ENCODE peak calls at places on chromosomes 1 and 21, in six cellular contexts. One of them, this sample, is unnamed.

GRCh38 chr1:22349302-22350043 is 102.2 kb upstream of the ZBTB40 start:
- DNase-seq in H54: no peak
- DNase-seq in amniotic stem cell: no peak
- DNase-seq in left lung: no peak
- DNase-seq in cardiac fibroblast: no peak
- DNase-seq in midbrain: no peak
- DNase-seq in this sample: no peak

GRCh38 chr1:153627797-153628626 is at the start of gene S100A1:
- DNase-seq in H54: no peak
- DNase-seq in amniotic stem cell: no peak
- DNase-seq in left lung: no peak
- DNase-seq in cardiac fibroblast: no peak
- DNase-seq in midbrain: peak
- DNase-seq in this sample: no peak

GRCh38 chr1:54421101-54421504 is 14.9 kb upstream of the SSBP3 start:
- DNase-seq in H54: no peak
- DNase-seq in amniotic stem cell: no peak
- DNase-seq in left lung: no peak
- DNase-seq in cardiac fibroblast: no peak
- DNase-seq in midbrain: no peak
- DNase-seq in this sample: no peak

GRCh38 chr1:214492405-214493075 is 58.9 kb downstream of the PTPN14 start:
- DNase-seq in H54: no peak
- DNase-seq in amniotic stem cell: no peak
- DNase-seq in left lung: no peak
- DNase-seq in cardiac fibroblast: peak
- DNase-seq in midbrain: no peak
- DNase-seq in this sample: no peak

GRCh38 chr1:47317841-47318240 is 3.9 kb upstream of the STIL start:
- DNase-seq in H54: no peak
- DNase-seq in amniotic stem cell: peak
- DNase-seq in left lung: no peak
- DNase-seq in cardiac fibroblast: peak
- DNase-seq in midbrain: no peak
- DNase-seq in this sample: no peak

GRCh38 chr1:238061967-238062613 is 171.4 kb upstream of the ZP4 start:
- DNase-seq in H54: no peak
- DNase-seq in amniotic stem cell: no peak
- DNase-seq in left lung: no peak
- DNase-seq in cardiac fibroblast: no peak
- DNase-seq in midbrain: no peak
- DNase-seq in this sample: no peak

GRCh38 chr1:202034683-202035462 is 24.5 kb downstream of the ELF3 start:
- DNase-seq in H54: peak
- DNase-seq in amniotic stem cell: peak
- DNase-seq in left lung: peak
- DNase-seq in cardiac fibroblast: peak
- DNase-seq in midbrain: no peak
- DNase-seq in this sample: no peak

GRCh38 chr1:209483691-209484090 is 99.8 kb upstream of the CAMK1G start:
- DNase-seq in H54: no peak
- DNase-seq in amniotic stem cell: no peak
- DNase-seq in left lung: no peak
- DNase-seq in cardiac fibroblast: no peak
- DNase-seq in midbrain: no peak
- DNase-seq in this sample: no peak

GRCh38 chr21:31201548-31201947 is 142.5 kb downstream of the TIAM1 start:
- DNase-seq in H54: no peak
- DNase-seq in amniotic stem cell: no peak
- DNase-seq in left lung: no peak
- DNase-seq in cardiac fibroblast: peak
- DNase-seq in midbrain: peak
- DNase-seq in this sample: no peak

GRCh38 chr1:167460836-167461235 is 57.5 kb downstream of the CD247 start:
- DNase-seq in H54: no peak
- DNase-seq in amniotic stem cell: no peak
- DNase-seq in left lung: no peak
- DNase-seq in cardiac fibroblast: no peak
- DNase-seq in midbrain: no peak
- DNase-seq in this sample: no peak

GRCh38 chr1:223425550-223425949 is 32.3 kb downstream of the CCDC185 start:
- DNase-seq in H54: no peak
- DNase-seq in amniotic stem cell: no peak
- DNase-seq in left lung: no peak
- DNase-seq in cardiac fibroblast: no peak
- DNase-seq in midbrain: no peak
- DNase-seq in this sample: no peak

GRCh38 chr1:18592368-18592767 is 38.3 kb upstream of the PAX7 start:
- DNase-seq in H54: no peak
- DNase-seq in amniotic stem cell: no peak
- DNase-seq in left lung: no peak
- DNase-seq in cardiac fibroblast: no peak
- DNase-seq in midbrain: no peak
- DNase-seq in this sample: no peak

GRCh38 chr1:2109581-2110021 is 59.4 kb downstream of the PRKCZ start:
- DNase-seq in H54: no peak
- DNase-seq in amniotic stem cell: no peak
- DNase-seq in left lung: peak
- DNase-seq in cardiac fibroblast: no peak
- DNase-seq in midbrain: no peak
- DNase-seq in this sample: no peak

GRCh38 chr1:23214640-23215039 is 2.7 kb downstream of the HTR1D start:
- DNase-seq in H54: no peak
- DNase-seq in amniotic stem cell: no peak
- DNase-seq in left lung: no peak
- DNase-seq in cardiac fibroblast: no peak
- DNase-seq in midbrain: no peak
- DNase-seq in this sample: no peak

GRCh38 chr1:149934326-149934725 is 2.4 kb downstream of the MTMR11 start:
- DNase-seq in H54: no peak
- DNase-seq in amniotic stem cell: no peak
- DNase-seq in left lung: no peak
- DNase-seq in cardiac fibroblast: no peak
- DNase-seq in midbrain: no peak
- DNase-seq in this sample: no peak

GRCh38 chr1:24323281-24323680 is 4.1 kb downstream of the GRHL3 start:
- DNase-seq in H54: no peak
- DNase-seq in amniotic stem cell: no peak
- DNase-seq in left lung: no peak
- DNase-seq in cardiac fibroblast: no peak
- DNase-seq in midbrain: no peak
- DNase-seq in this sample: no peak

GRCh38 chr1:180027949-180028445 is 73.4 kb downstream of the CEP350 start:
- DNase-seq in H54: peak
- DNase-seq in amniotic stem cell: no peak
- DNase-seq in left lung: no peak
- DNase-seq in cardiac fibroblast: peak
- DNase-seq in midbrain: no peak
- DNase-seq in this sample: no peak

GRCh38 chr1:29256979-29257804 is 20.9 kb downstream of the PTPRU start:
- DNase-seq in H54: peak
- DNase-seq in amniotic stem cell: no peak
- DNase-seq in left lung: no peak
- DNase-seq in cardiac fibroblast: peak
- DNase-seq in midbrain: no peak
- DNase-seq in this sample: no peak

GRCh38 chr1:16922466-16922865 is 735 bp downstream of the CROCC start:
- DNase-seq in H54: no peak
- DNase-seq in amniotic stem cell: no peak
- DNase-seq in left lung: peak
- DNase-seq in cardiac fibroblast: no peak
- DNase-seq in midbrain: no peak
- DNase-seq in this sample: no peak

GRCh38 chr1:80048706-80049105 is 1042.2 kb upstream of the ADGRL4 start:
- DNase-seq in H54: no peak
- DNase-seq in amniotic stem cell: no peak
- DNase-seq in left lung: no peak
- DNase-seq in cardiac fibroblast: no peak
- DNase-seq in midbrain: no peak
- DNase-seq in this sample: no peak

GRCh38 chr1:201385299-201385891 is 7.9 kb upstream of the TNNT2 start:
- DNase-seq in H54: peak
- DNase-seq in amniotic stem cell: no peak
- DNase-seq in left lung: peak
- DNase-seq in cardiac fibroblast: peak
- DNase-seq in midbrain: peak
- DNase-seq in this sample: peak

GRCh38 chr1:166170075-166170474 is 3.3 kb upstream of the FAM78B start:
- DNase-seq in H54: no peak
- DNase-seq in amniotic stem cell: no peak
- DNase-seq in left lung: no peak
- DNase-seq in cardiac fibroblast: no peak
- DNase-seq in midbrain: no peak
- DNase-seq in this sample: no peak

GRCh38 chr21:33477066-33477465 is 2.7 kb downstream of the TMEM50B start:
- DNase-seq in H54: no peak
- DNase-seq in amniotic stem cell: no peak
- DNase-seq in left lung: no peak
- DNase-seq in cardiac fibroblast: no peak
- DNase-seq in midbrain: no peak
- DNase-seq in this sample: no peak

GRCh38 chr1:223261914-223262313 is 102.1 kb downstream of the SUSD4 start:
- DNase-seq in H54: no peak
- DNase-seq in amniotic stem cell: no peak
- DNase-seq in left lung: no peak
- DNase-seq in cardiac fibroblast: no peak
- DNase-seq in midbrain: no peak
- DNase-seq in this sample: no peak

GRCh38 chr1:228359613-228360532 is 46.8 kb downstream of the TRIM11 start:
- DNase-seq in H54: no peak
- DNase-seq in amniotic stem cell: no peak
- DNase-seq in left lung: peak
- DNase-seq in cardiac fibroblast: no peak
- DNase-seq in midbrain: no peak
- DNase-seq in this sample: no peak

GRCh38 chr1:42170779-42171621 is 6.5 kb upstream of the GUCA2A start:
- DNase-seq in H54: no peak
- DNase-seq in amniotic stem cell: no peak
- DNase-seq in left lung: no peak
- DNase-seq in cardiac fibroblast: no peak
- DNase-seq in midbrain: no peak
- DNase-seq in this sample: no peak

GRCh38 chr1:64246294-64246917 is 43.0 kb downstream of the UBE2U start:
- DNase-seq in H54: no peak
- DNase-seq in amniotic stem cell: no peak
- DNase-seq in left lung: no peak
- DNase-seq in cardiac fibroblast: peak
- DNase-seq in midbrain: peak
- DNase-seq in this sample: no peak

GRCh38 chr1:37620707-37621106 is 14.0 kb downstream of the RSPO1 start:
- DNase-seq in H54: no peak
- DNase-seq in amniotic stem cell: no peak
- DNase-seq in left lung: no peak
- DNase-seq in cardiac fibroblast: no peak
- DNase-seq in midbrain: no peak
- DNase-seq in this sample: no peak

GRCh38 chr21:42496120-42496838 is at the start of gene RSPH1:
- DNase-seq in H54: peak
- DNase-seq in amniotic stem cell: peak
- DNase-seq in left lung: peak
- DNase-seq in cardiac fibroblast: peak
- DNase-seq in midbrain: peak
- DNase-seq in this sample: peak

GRCh38 chr1:200150721-200151120 is 123.2 kb downstream of the NR5A2 start:
- DNase-seq in H54: peak
- DNase-seq in amniotic stem cell: peak
- DNase-seq in left lung: no peak
- DNase-seq in cardiac fibroblast: peak
- DNase-seq in midbrain: no peak
- DNase-seq in this sample: no peak

GRCh38 chr1:12204140-12204539 is 25.7 kb upstream of the VPS13D start:
- DNase-seq in H54: no peak
- DNase-seq in amniotic stem cell: no peak
- DNase-seq in left lung: no peak
- DNase-seq in cardiac fibroblast: no peak
- DNase-seq in midbrain: no peak
- DNase-seq in this sample: peak

GRCh38 chr1:201925961-201926585 is 20.3 kb downstream of the LMOD1 start:
- DNase-seq in H54: no peak
- DNase-seq in amniotic stem cell: no peak
- DNase-seq in left lung: no peak
- DNase-seq in cardiac fibroblast: peak
- DNase-seq in midbrain: no peak
- DNase-seq in this sample: no peak

GRCh38 chr1:25042331-25042730 is 112.3 kb upstream of the RUNX3 start:
- DNase-seq in H54: no peak
- DNase-seq in amniotic stem cell: no peak
- DNase-seq in left lung: no peak
- DNase-seq in cardiac fibroblast: no peak
- DNase-seq in midbrain: no peak
- DNase-seq in this sample: no peak

GRCh38 chr1:17213433-17214148 is 8.7 kb downstream of the PADI1 start:
- DNase-seq in H54: no peak
- DNase-seq in amniotic stem cell: no peak
- DNase-seq in left lung: no peak
- DNase-seq in cardiac fibroblast: no peak
- DNase-seq in midbrain: no peak
- DNase-seq in this sample: no peak

GRCh38 chr1:85366391-85366790 is 90.0 kb upstream of the BCL10 start:
- DNase-seq in H54: peak
- DNase-seq in amniotic stem cell: peak
- DNase-seq in left lung: no peak
- DNase-seq in cardiac fibroblast: peak
- DNase-seq in midbrain: no peak
- DNase-seq in this sample: no peak